ENCODE peak calls at places on chromosomes 1 and 21, in four cellular contexts. One of them, this sample, is unnamed.
A peak's percentile ranks its signal among the peaks of the same experiment; 100 is the strongest.

GRCh38 chr1:54764132-54764921 is at the start of gene PARS2:
- DNase-seq in A673: peak; percentile 100
- DNase-seq in PC-9: peak; percentile 99
- DNase-seq in mammary epithelial cell: peak; percentile 99
- DNase-seq in this sample: peak; percentile 98

GRCh38 chr1:57632401-57632800 is 208.5 kb upstream of the DAB1 start:
- DNase-seq in mammary epithelial cell: peak; percentile 70
- DNase-seq in A673: no peak
- DNase-seq in PC-9: no peak
- DNase-seq in this sample: no peak

GRCh38 chr1:10252508-10252907 is 42.1 kb downstream of the KIF1B start:
- DNase-seq in mammary epithelial cell: peak; percentile 26
- DNase-seq in PC-9: no peak
- DNase-seq in A673: peak; percentile 21
- DNase-seq in this sample: peak; percentile 53

GRCh38 chr1:109926662-109927300 is 16.1 kb downstream of the CSF1 start:
- DNase-seq in PC-9: peak; percentile 59
- DNase-seq in mammary epithelial cell: peak; percentile 51
- DNase-seq in A673: no peak
- DNase-seq in this sample: no peak

GRCh38 chr1:202836616-202837403 is 26.1 kb downstream of the PCAT6 start:
- DNase-seq in mammary epithelial cell: peak; percentile 68
- DNase-seq in A673: no peak
- DNase-seq in PC-9: peak; percentile 83
- DNase-seq in this sample: no peak

GRCh38 chr21:45471229-45472052 is 66.5 kb downstream of the COL18A1 start:
- DNase-seq in A673: peak; percentile 62
- DNase-seq in PC-9: peak; percentile 87
- DNase-seq in mammary epithelial cell: peak; percentile 88
- DNase-seq in this sample: peak; percentile 48

GRCh38 chr1:180860535-180860934 is 52.2 kb upstream of the KIAA1614 start:
- DNase-seq in A673: no peak
- DNase-seq in PC-9: no peak
- DNase-seq in mammary epithelial cell: no peak
- DNase-seq in this sample: no peak

GRCh38 chr1:19645544-19646252 is 1.6 kb downstream of the NBL1 start:
- DNase-seq in mammary epithelial cell: no peak
- DNase-seq in PC-9: no peak
- DNase-seq in A673: no peak
- DNase-seq in this sample: no peak

GRCh38 chr1:30033276-30034104 is 689.9 kb downstream of the MATN1 start:
- DNase-seq in A673: no peak
- DNase-seq in PC-9: no peak
- DNase-seq in mammary epithelial cell: no peak
- DNase-seq in this sample: no peak

GRCh38 chr21:31203371-31204054 is 140.5 kb downstream of the TIAM1 start:
- DNase-seq in PC-9: no peak
- DNase-seq in mammary epithelial cell: peak; percentile 16
- DNase-seq in A673: no peak
- DNase-seq in this sample: peak; percentile 24

GRCh38 chr1:116881879-116882520 is 27.7 kb upstream of the PTGFRN start:
- DNase-seq in A673: peak; percentile 30
- DNase-seq in mammary epithelial cell: peak; percentile 50
- DNase-seq in PC-9: peak; percentile 53
- DNase-seq in this sample: peak; percentile 61

GRCh38 chr1:145877923-145878486 is 7.7 kb downstream of the ANKRD35 start:
- DNase-seq in mammary epithelial cell: peak; percentile 40
- DNase-seq in A673: no peak
- DNase-seq in PC-9: peak; percentile 87
- DNase-seq in this sample: no peak

GRCh38 chr1:110650623-110651022 is 24.1 kb downstream of the KCNA3 start:
- DNase-seq in PC-9: no peak
- DNase-seq in mammary epithelial cell: no peak
- DNase-seq in A673: no peak
- DNase-seq in this sample: no peak

GRCh38 chr1:184222561-184223157 is 164.2 kb upstream of the C1orf21 start:
- DNase-seq in mammary epithelial cell: peak; percentile 48
- DNase-seq in A673: peak; percentile 74
- DNase-seq in PC-9: peak; percentile 40
- DNase-seq in this sample: peak; percentile 8

GRCh38 chr21:41387824-41388223 is 26.0 kb downstream of the MX2 start:
- DNase-seq in A673: no peak
- DNase-seq in PC-9: no peak
- DNase-seq in mammary epithelial cell: no peak
- DNase-seq in this sample: no peak
- H3K4me3 ChIP-seq in A673: no peak overlapping the region
- H3K4me3 ChIP-seq in PC-9: no peak overlapping the region
- H3K4me3 ChIP-seq in mammary epithelial cell: no peak overlapping the region
- H3K4me3 ChIP-seq in this sample: no peak overlapping the region

DNA sequence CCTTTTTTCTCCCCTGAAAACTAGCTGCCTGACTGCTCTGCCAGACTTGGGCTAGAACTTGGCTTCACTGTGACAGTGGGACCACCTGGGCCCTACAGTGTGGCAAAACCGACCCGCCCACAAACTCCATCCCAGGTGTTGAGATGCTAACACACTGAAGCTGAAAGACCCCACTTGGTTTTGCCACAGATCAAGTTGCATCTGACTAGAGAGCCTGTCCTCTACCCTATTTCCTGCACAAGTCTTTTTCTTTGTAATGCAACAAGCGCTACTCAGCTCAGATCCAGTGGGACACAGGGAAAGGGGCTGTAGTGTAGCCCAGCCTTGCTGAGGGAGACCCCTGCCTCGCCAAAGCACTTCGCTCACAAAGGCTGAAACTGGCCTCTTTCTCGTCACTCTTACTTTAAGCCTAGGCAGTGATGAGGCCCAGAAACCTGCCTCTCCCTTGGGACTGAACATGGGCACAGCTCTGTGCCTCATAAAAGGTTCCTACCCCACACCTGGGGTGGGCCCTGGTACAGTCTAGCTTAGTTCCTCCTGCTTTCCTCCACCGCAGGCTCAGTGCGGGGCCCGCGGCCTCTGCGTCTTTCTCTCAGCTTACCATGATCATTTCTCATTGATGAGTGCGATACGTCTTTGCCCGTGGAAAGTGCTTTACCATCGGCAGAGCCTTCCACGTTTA is 9.7 kb downstream of the ALPL start:
- DNase-seq in PC-9: no peak
- DNase-seq in mammary epithelial cell: no peak
- DNase-seq in A673: no peak
- DNase-seq in this sample: no peak
- H3K4me3 ChIP-seq in PC-9: no peak overlapping the region
- H3K4me3 ChIP-seq in mammary epithelial cell: no peak overlapping the region
- H3K4me3 ChIP-seq in A673: no peak overlapping the region
- H3K4me3 ChIP-seq in this sample: no peak overlapping the region

DNA sequence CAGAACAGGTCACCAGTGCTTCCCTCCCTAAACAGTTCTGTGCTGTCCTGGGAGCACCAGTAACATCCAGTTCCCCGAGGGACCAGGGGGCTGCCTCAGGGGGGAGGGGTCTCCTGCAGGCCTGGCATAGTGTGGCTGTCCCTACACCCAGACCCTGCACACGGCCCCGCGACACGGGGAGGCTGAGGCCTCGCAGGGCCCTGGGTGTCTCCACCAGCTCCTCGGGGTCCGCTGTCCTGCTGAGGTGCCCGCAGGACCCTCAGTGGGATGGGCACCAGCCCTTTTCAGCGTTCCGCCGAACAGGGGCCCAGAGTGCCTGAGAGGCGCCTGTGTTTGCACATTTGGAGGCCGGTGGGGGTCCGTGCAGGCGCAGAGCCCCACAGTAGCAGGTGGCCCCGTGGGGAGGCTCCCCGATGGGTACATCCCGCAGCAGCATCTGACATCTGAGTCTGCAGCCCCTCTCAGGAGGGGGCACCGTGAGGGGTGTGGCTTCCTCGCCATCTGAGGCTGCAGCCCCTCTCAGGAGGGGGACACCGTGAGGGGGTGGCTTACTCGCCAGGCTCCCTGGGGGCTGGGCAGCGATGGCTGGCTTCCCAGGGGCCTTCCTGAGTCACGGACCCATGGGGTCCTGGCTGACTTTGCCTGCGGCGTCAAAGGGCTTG is 18.5 kb upstream of the C1orf159 start:
- DNase-seq in A673: no peak
- DNase-seq in mammary epithelial cell: no peak
- DNase-seq in PC-9: no peak
- DNase-seq in this sample: no peak
- H3K4me3 ChIP-seq in A673: no peak overlapping the region
- H3K4me3 ChIP-seq in mammary epithelial cell: no peak overlapping the region
- H3K4me3 ChIP-seq in PC-9: no peak overlapping the region
- H3K4me3 ChIP-seq in this sample: no peak overlapping the region

GRCh38 chr1:226034482-226034881 is 28.0 kb upstream of the H3-3A start:
- DNase-seq in A673: no peak
- DNase-seq in mammary epithelial cell: peak; percentile 74
- DNase-seq in PC-9: no peak
- DNase-seq in this sample: no peak
- H3K4me3 ChIP-seq in A673: no peak overlapping the region
- H3K4me3 ChIP-seq in mammary epithelial cell: no peak overlapping the region
- H3K4me3 ChIP-seq in PC-9: no peak overlapping the region
- H3K4me3 ChIP-seq in this sample: no peak overlapping the region

DNA sequence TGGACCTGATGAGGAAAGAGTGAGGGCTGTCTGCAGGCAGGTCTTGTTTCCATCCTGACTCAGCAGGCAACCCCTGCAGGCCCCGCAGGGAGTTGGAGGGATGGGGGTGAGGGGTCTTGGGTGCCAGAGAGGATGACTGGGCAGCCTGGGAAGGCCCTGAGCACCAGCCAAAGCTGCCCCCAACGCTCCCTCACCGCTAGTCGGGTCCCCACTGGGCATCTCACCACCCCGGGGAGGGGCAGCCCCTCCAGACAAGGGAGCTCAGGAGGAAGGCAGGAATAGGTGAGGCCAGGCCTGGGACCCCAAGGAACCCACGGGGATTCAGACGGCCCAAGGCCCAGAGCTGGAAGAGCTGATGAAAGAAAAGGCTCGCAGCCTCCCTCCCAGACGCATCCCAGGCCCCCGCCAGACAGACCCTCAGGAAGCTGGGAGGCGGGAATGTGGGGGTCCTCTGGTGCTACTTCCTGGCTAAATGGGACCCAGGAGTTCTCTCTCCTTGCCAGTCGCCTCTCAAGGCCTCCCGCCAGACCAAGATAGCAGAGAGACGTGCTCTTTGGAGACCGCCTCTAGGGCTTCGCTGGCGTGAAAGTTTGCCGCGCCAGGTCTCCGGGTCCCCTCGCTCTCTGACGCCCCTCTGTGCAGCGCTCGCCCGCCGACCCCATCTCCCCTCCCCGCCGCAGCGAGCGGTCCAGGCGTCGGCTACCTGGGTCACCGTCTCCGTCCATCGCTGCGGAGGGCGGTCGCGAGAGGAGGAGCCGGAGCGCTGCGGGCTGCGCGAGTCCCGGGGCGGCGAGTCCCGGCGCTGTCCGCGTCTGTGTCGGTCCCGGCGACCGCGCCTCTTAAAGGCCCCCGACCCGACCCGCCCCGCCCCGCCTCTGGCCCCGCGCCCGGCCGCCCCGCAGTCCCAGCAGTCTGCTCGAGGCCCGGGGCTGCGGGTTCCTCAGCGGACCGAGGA is at the start of gene FBXO2:
- DNase-seq in mammary epithelial cell: peak; percentile 67
- DNase-seq in A673: no peak
- DNase-seq in PC-9: peak; percentile 39
- DNase-seq in this sample: no peak
- H3K4me3 ChIP-seq in mammary epithelial cell: peak within 1 kb of the TSS; percentile 89
- H3K4me3 ChIP-seq in A673: peak within 1 kb of the TSS; percentile 64
- H3K4me3 ChIP-seq in PC-9: peak within 1 kb of the TSS; percentile 61
- H3K4me3 ChIP-seq in this sample: no peak within 1 kb of the TSS

GRCh38 chr1:228101994-228102790 is 933 bp downstream of the C1orf35 start:
- DNase-seq in A673: peak; percentile 69
- DNase-seq in PC-9: no peak
- DNase-seq in mammary epithelial cell: peak; percentile 35
- DNase-seq in this sample: no peak
- H3K4me3 ChIP-seq in A673: peak overlapping the region; percentile 90
- H3K4me3 ChIP-seq in PC-9: peak overlapping the region; percentile 85
- H3K4me3 ChIP-seq in mammary epithelial cell: peak overlapping the region; percentile 66
- H3K4me3 ChIP-seq in this sample: peak overlapping the region; percentile 78

DNA sequence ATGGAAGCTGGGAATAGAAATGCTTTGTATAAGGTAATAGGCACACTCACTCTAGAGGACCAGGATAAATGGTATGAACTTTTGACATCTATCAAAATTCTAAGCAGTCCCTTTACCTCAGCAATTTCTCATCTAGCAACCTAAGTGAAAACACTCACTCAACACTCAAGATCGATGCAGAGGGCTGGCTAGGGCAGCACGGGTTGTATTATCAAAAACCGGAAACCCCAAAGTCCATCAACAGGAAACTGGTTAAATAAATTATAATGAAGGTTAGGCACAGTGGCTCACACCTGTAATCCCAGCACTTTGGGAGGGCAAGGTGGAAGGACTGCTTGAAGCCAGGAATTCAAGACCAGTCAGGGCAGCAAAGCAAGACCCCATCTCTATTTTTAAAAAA is 9.4 kb downstream of the USP48 start:
- DNase-seq in A673: no peak
- DNase-seq in PC-9: no peak
- DNase-seq in mammary epithelial cell: no peak
- DNase-seq in this sample: no peak
- H3K4me3 ChIP-seq in A673: no peak overlapping the region
- H3K4me3 ChIP-seq in PC-9: no peak overlapping the region
- H3K4me3 ChIP-seq in mammary epithelial cell: no peak overlapping the region
- H3K4me3 ChIP-seq in this sample: no peak overlapping the region

GRCh38 chr1:160116277-160117147 is 953 bp downstream of the ATP1A2 start:
- DNase-seq in PC-9: no peak
- DNase-seq in A673: no peak
- DNase-seq in mammary epithelial cell: peak; percentile 91
- DNase-seq in this sample: peak; percentile 69
- H3K4me3 ChIP-seq in PC-9: no peak overlapping the region
- H3K4me3 ChIP-seq in A673: no peak overlapping the region
- H3K4me3 ChIP-seq in mammary epithelial cell: no peak overlapping the region
- H3K4me3 ChIP-seq in this sample: peak overlapping the region; percentile 68